ENCODE peak calls at places on chromosomes 1 and 21, in eight cellular contexts. One of them, this sample, is unnamed. For H3K4me1, the result is how much of the 10 kb centered on the place peaks cover.

GRCh38 chr1:213303286-213303685 is 252.2 kb downstream of the RPS6KC1 start:
- DNase-seq in ovary: no peak
- DNase-seq in IMR-90: peak
- DNase-seq in stomach: no peak
- DNase-seq in right lobe of liver: no peak
- DNase-seq in A549: no peak
- DNase-seq in HCT116: no peak
- DNase-seq in prostate gland: no peak
- DNase-seq in this sample: no peak

GRCh38 chr1:1254667-1254998 is 8.1 kb upstream of the C1QTNF12 start:
- DNase-seq in ovary: no peak
- DNase-seq in stomach: no peak
- DNase-seq in IMR-90: no peak
- DNase-seq in right lobe of liver: no peak
- DNase-seq in HCT116: no peak
- DNase-seq in prostate gland: no peak
- DNase-seq in A549: no peak
- DNase-seq in this sample: no peak

GRCh38 chr1:204348722-204349121 is 11.0 kb downstream of the PLEKHA6 start:
- DNase-seq in A549: no peak
- DNase-seq in right lobe of liver: no peak
- DNase-seq in IMR-90: peak
- DNase-seq in prostate gland: no peak
- DNase-seq in stomach: peak
- DNase-seq in HCT116: no peak
- DNase-seq in ovary: peak
- DNase-seq in this sample: peak

GRCh38 chr1:211652371-211652770 is 23.1 kb downstream of the NEK2 start:
- DNase-seq in right lobe of liver: no peak
- DNase-seq in prostate gland: no peak
- DNase-seq in stomach: no peak
- DNase-seq in ovary: no peak
- DNase-seq in HCT116: no peak
- DNase-seq in IMR-90: no peak
- DNase-seq in A549: no peak
- DNase-seq in this sample: no peak

GRCh38 chr21:43193651-43194302 is 25.0 kb downstream of the CRYAA start:
- DNase-seq in prostate gland: peak
- DNase-seq in stomach: no peak
- DNase-seq in ovary: no peak
- DNase-seq in right lobe of liver: peak
- DNase-seq in A549: no peak
- DNase-seq in HCT116: no peak
- DNase-seq in IMR-90: peak
- DNase-seq in this sample: no peak

GRCh38 chr1:215845224-215845902 is 278.3 kb downstream of the KCTD3 start:
- DNase-seq in right lobe of liver: no peak
- DNase-seq in IMR-90: peak
- DNase-seq in A549: no peak
- DNase-seq in ovary: no peak
- DNase-seq in HCT116: peak
- DNase-seq in stomach: no peak
- DNase-seq in prostate gland: no peak
- DNase-seq in this sample: no peak

GRCh38 chr1:47618222-47618720 is 180.4 kb downstream of the FOXD2 start:
- DNase-seq in A549: no peak
- DNase-seq in stomach: no peak
- DNase-seq in right lobe of liver: peak
- DNase-seq in IMR-90: no peak
- DNase-seq in ovary: peak
- DNase-seq in HCT116: no peak
- DNase-seq in prostate gland: no peak
- DNase-seq in this sample: no peak

GRCh38 chr1:81432089-81432488 is 368.6 kb upstream of the ADGRL2 start:
- DNase-seq in A549: no peak
- DNase-seq in right lobe of liver: no peak
- DNase-seq in stomach: no peak
- DNase-seq in IMR-90: no peak
- DNase-seq in HCT116: no peak
- DNase-seq in prostate gland: no peak
- DNase-seq in ovary: no peak
- DNase-seq in this sample: no peak

GRCh38 chr1:152546704-152547103 is 19.9 kb downstream of the LCE3E start:
- DNase-seq in prostate gland: no peak
- DNase-seq in IMR-90: no peak
- DNase-seq in ovary: no peak
- DNase-seq in stomach: no peak
- DNase-seq in HCT116: no peak
- DNase-seq in A549: no peak
- DNase-seq in right lobe of liver: no peak
- DNase-seq in this sample: no peak

GRCh38 chr1:224392411-224393249 is 36.0 kb downstream of the CNIH4 start:
- DNase-seq in ovary: no peak
- DNase-seq in right lobe of liver: no peak
- DNase-seq in A549: no peak
- DNase-seq in prostate gland: no peak
- DNase-seq in IMR-90: peak
- DNase-seq in stomach: no peak
- DNase-seq in HCT116: no peak
- DNase-seq in this sample: no peak

GRCh38 chr1:62377043-62377562 is 57.9 kb upstream of the KANK4 start:
- DNase-seq in stomach: no peak
- DNase-seq in ovary: no peak
- DNase-seq in A549: no peak
- DNase-seq in prostate gland: no peak
- DNase-seq in right lobe of liver: no peak
- DNase-seq in IMR-90: no peak
- DNase-seq in HCT116: no peak
- DNase-seq in this sample: no peak

GRCh38 chr1:88079036-88079435 is 605.0 kb upstream of the PKN2 start:
- DNase-seq in right lobe of liver: no peak
- DNase-seq in HCT116: peak
- DNase-seq in A549: no peak
- DNase-seq in prostate gland: no peak
- DNase-seq in ovary: no peak
- DNase-seq in IMR-90: peak
- DNase-seq in stomach: no peak
- DNase-seq in this sample: no peak

GRCh38 chr1:12634696-12635202 is 9.1 kb upstream of the AADACL4 start:
- DNase-seq in ovary: no peak
- DNase-seq in IMR-90: no peak
- DNase-seq in stomach: no peak
- DNase-seq in HCT116: no peak
- DNase-seq in right lobe of liver: no peak
- DNase-seq in A549: no peak
- DNase-seq in prostate gland: no peak
- DNase-seq in this sample: no peak

GRCh38 chr1:207321790-207322530 is 482 bp downstream of the CD55 start:
- DNase-seq in HCT116: no peak
- DNase-seq in prostate gland: no peak
- DNase-seq in A549: no peak
- DNase-seq in IMR-90: no peak
- DNase-seq in stomach: no peak
- DNase-seq in right lobe of liver: no peak
- DNase-seq in ovary: no peak
- DNase-seq in this sample: no peak

DNA sequence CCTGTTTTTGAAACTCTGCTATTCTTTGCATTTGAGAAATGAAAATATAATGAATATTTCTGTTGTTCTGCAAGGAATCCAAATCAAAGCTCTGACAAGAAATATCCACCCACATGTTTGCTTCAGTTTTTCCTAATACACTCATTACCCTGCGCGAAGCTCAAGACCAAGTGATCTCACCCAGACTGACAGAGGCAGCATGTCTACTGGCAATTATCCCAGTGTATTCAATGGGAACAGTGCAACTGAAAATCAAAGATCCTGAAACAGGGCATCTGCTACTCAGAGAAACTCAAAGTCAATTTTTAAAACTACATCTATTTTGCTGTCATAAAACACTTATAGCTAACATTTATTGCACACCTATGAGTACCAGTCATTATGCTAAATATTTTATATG is 321.0 kb upstream of the LRRC7 start:
- DNase-seq in right lobe of liver: no peak
- DNase-seq in prostate gland: no peak
- DNase-seq in HCT116: no peak
- DNase-seq in IMR-90: no peak
- DNase-seq in stomach: no peak
- DNase-seq in A549: no peak
- DNase-seq in ovary: no peak
- DNase-seq in this sample: no peak
- TF ChIP-seq POLR2A in right lobe of liver: no peak
- TF ChIP-seq POLR2A in prostate gland: no peak
- TF ChIP-seq POLR2A in HCT116: no peak
- TF ChIP-seq POLR2A in IMR-90: no peak
- TF ChIP-seq POLR2A in stomach: no peak
- TF ChIP-seq POLR2A in A549: no peak
- TF ChIP-seq POLR2A in ovary: no peak
- TF ChIP-seq POLR2A in this sample: no peak

GRCh38 chr1:94094466-94095111 is 26.4 kb downstream of the ABCA4 start:
- DNase-seq in right lobe of liver: no peak
- DNase-seq in prostate gland: peak
- DNase-seq in IMR-90: peak
- DNase-seq in ovary: peak
- DNase-seq in stomach: no peak
- DNase-seq in A549: no peak
- DNase-seq in HCT116: no peak
- DNase-seq in this sample: peak

GRCh38 chr1:94093351-94093750 is 27.6 kb downstream of the ABCA4 start:
- DNase-seq in ovary: no peak
- DNase-seq in stomach: no peak
- DNase-seq in A549: no peak
- DNase-seq in right lobe of liver: no peak
- DNase-seq in HCT116: no peak
- DNase-seq in prostate gland: no peak
- DNase-seq in IMR-90: no peak
- DNase-seq in this sample: no peak

GRCh38 chr1:94093996-94094395 is 27.0 kb downstream of the ABCA4 start:
- DNase-seq in IMR-90: peak
- DNase-seq in A549: no peak
- DNase-seq in stomach: no peak
- DNase-seq in right lobe of liver: no peak
- DNase-seq in HCT116: no peak
- DNase-seq in prostate gland: no peak
- DNase-seq in ovary: no peak
- DNase-seq in this sample: no peak

GRCh38 chr1:94090761-94091160 is 30.2 kb downstream of the ABCA4 start:
- DNase-seq in IMR-90: no peak
- DNase-seq in prostate gland: no peak
- DNase-seq in ovary: no peak
- DNase-seq in A549: no peak
- DNase-seq in right lobe of liver: no peak
- DNase-seq in stomach: no peak
- DNase-seq in HCT116: no peak
- DNase-seq in this sample: no peak

DNA sequence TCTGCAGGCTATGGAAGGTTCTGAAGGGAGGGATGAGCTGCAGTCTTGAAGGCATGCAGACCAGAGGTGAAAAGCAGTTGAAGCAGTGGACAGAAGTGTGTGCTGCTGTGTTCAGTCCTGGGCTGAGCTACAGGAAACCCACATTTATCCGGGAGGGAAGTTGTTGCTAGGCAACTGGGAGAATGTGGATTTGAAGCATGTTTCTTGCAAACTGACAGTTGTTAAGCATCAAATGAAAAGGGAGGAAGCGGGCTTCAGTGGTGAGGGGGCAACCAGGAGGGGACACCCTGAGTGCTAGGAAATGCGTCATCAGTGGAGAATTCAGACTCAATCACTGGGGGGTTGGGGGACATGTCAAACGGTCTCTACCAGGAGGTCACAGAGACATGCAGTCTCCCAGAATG is 28.7 kb downstream of the ABCA4 start:
- DNase-seq in IMR-90: peak
- DNase-seq in HCT116: no peak
- DNase-seq in prostate gland: no peak
- DNase-seq in ovary: no peak
- DNase-seq in A549: no peak
- DNase-seq in right lobe of liver: no peak
- DNase-seq in stomach: no peak
- DNase-seq in this sample: no peak
- H3K4me1 ChIP-seq in IMR-90: under half
- H3K4me1 ChIP-seq in HCT116: under half
- H3K4me1 ChIP-seq in prostate gland: under half
- H3K4me1 ChIP-seq in ovary: under half
- H3K4me1 ChIP-seq in A549: under half
- H3K4me1 ChIP-seq in right lobe of liver: under half
- H3K4me1 ChIP-seq in stomach: under half
- H3K4me1 ChIP-seq in this sample: under half

DNA sequence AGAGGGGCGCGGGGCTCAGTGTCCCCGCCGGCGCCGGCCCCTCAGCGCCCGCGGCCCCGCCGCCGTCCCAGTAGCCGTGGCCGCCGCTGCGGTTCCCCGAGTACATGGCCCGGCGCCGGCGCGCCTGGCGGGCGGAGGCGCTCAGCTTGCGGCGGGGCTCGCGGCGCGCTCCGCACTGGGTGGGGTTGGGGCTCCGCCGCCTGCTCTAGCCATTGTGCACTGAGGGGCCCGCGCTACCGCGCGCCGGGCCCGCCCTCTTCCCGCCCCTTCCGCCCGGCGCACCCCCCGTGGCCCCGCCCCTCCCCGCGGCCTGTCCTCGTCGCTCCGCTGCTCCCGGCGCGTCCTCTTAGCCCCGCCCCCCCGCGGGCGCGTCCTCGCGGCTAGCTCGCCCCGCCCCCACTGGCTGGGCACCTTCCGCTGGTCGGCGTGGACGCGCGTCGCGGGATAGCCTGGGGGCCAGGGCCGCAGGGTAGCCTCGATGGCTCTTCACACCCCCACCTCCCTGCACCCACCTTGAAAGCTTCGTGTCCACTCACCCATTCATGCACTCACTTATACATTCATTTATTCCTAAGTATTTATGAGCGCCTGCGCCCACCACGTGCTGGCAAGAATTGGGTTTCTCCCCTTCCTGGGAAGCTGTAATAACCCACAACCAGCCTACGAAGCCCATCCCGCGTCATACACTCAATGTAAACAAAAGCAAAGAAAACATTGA is at the start of the genes CHML and OPN3:
- DNase-seq in prostate gland: peak
- DNase-seq in A549: peak
- DNase-seq in IMR-90: peak
- DNase-seq in right lobe of liver: peak
- DNase-seq in HCT116: peak
- DNase-seq in stomach: peak
- DNase-seq in ovary: peak
- DNase-seq in this sample: peak
- TF ChIP-seq POLR2A in prostate gland: peak
- TF ChIP-seq POLR2A in A549: peak
- TF ChIP-seq POLR2A in IMR-90: peak
- TF ChIP-seq POLR2A in right lobe of liver: peak
- TF ChIP-seq POLR2A in HCT116: peak
- TF ChIP-seq POLR2A in stomach: no peak
- TF ChIP-seq POLR2A in ovary: peak
- TF ChIP-seq POLR2A in this sample: no peak

DNA sequence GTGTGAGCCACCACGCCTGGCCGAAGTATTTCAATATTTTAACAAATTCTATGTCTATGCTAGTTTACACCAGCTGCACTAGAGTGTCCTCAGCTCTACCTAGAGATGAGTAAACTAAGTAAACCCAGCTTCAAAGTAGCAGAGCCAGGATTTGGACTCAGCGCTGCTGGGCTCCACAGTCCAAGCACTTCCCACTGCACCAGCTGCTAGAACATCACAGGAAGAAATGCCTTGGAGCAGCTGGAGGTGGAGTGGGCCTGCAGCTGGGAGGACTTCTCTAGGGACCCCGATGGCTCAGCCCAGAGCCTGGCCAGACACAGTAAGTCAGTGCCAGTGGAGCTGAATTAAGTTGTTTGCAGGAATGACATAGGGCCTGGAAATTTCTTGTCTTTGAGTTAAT is 10.2 kb upstream of the SMIM12 start:
- DNase-seq in A549: no peak
- DNase-seq in ovary: no peak
- DNase-seq in IMR-90: no peak
- DNase-seq in HCT116: no peak
- DNase-seq in stomach: no peak
- DNase-seq in right lobe of liver: no peak
- DNase-seq in prostate gland: no peak
- DNase-seq in this sample: no peak
- H3K4me1 ChIP-seq in A549: under half
- H3K4me1 ChIP-seq in ovary: under half
- H3K4me1 ChIP-seq in IMR-90: under half
- H3K4me1 ChIP-seq in HCT116: under half
- H3K4me1 ChIP-seq in stomach: under half
- H3K4me1 ChIP-seq in right lobe of liver: under half
- H3K4me1 ChIP-seq in prostate gland: under half
- H3K4me1 ChIP-seq in this sample: under half

This sample was measured in transverse colon.